ENCODE peak calls at places on chromosome 13, in seven cellular contexts. One of them, this sample, is unnamed.
A peak's percentile ranks its signal among the peaks of the same experiment; 100 is the strongest.

GRCh38 chr13:26561636-26562537 is 4.4 kb downstream of the WASF3 start:
- DNase-seq in GM12878: no peak
- DNase-seq in H1: no peak
- DNase-seq in GM12892: no peak
- DNase-seq in GM12891: no peak
- DNase-seq in K562: no peak
- DNase-seq in HepG2: peak; percentile 35
- DNase-seq in this sample: peak; percentile 51

GRCh38 chr13:67146523-67147130 is 83.5 kb downstream of the PCDH9 start:
- DNase-seq in GM12878: no peak
- DNase-seq in H1: no peak
- DNase-seq in GM12892: no peak
- DNase-seq in GM12891: no peak
- DNase-seq in K562: no peak
- DNase-seq in HepG2: no peak
- DNase-seq in this sample: no peak

GRCh38 chr13:95235199-95235726 is 66.0 kb downstream of the ABCC4 start:
- DNase-seq in GM12878: no peak
- DNase-seq in H1: no peak
- DNase-seq in GM12892: no peak
- DNase-seq in GM12891: no peak
- DNase-seq in K562: no peak
- DNase-seq in HepG2: no peak
- DNase-seq in this sample: no peak

GRCh38 chr13:25462301-25463125 is 90.7 kb downstream of the ATP8A2 start:
- DNase-seq in GM12878: no peak
- DNase-seq in H1: no peak
- DNase-seq in GM12892: no peak
- DNase-seq in GM12891: no peak
- DNase-seq in K562: no peak
- DNase-seq in HepG2: no peak
- DNase-seq in this sample: no peak

GRCh38 chr13:101552797-101553196 is 100.3 kb downstream of the ITGBL1 start:
- DNase-seq in GM12878: no peak
- DNase-seq in H1: no peak
- DNase-seq in GM12892: no peak
- DNase-seq in GM12891: no peak
- DNase-seq in K562: no peak
- DNase-seq in HepG2: no peak
- DNase-seq in this sample: no peak

GRCh38 chr13:50742353-50742752 is 101.1 kb downstream of the DLEU7 start:
- DNase-seq in GM12878: no peak
- DNase-seq in H1: no peak
- DNase-seq in GM12892: no peak
- DNase-seq in GM12891: no peak
- DNase-seq in K562: no peak
- DNase-seq in HepG2: no peak
- DNase-seq in this sample: no peak

GRCh38 chr13:73677041-73677589 is 457.1 kb downstream of the KLF12 start:
- DNase-seq in GM12878: no peak
- DNase-seq in H1: no peak
- DNase-seq in GM12892: no peak
- DNase-seq in GM12891: no peak
- DNase-seq in K562: no peak
- DNase-seq in HepG2: no peak
- DNase-seq in this sample: no peak

GRCh38 chr13:101875717-101876393 is 423.4 kb downstream of the ITGBL1 start:
- DNase-seq in GM12878: no peak
- DNase-seq in H1: no peak
- DNase-seq in GM12892: no peak
- DNase-seq in GM12891: no peak
- DNase-seq in K562: no peak
- DNase-seq in HepG2: peak; percentile 93
- DNase-seq in this sample: no peak

DNA sequence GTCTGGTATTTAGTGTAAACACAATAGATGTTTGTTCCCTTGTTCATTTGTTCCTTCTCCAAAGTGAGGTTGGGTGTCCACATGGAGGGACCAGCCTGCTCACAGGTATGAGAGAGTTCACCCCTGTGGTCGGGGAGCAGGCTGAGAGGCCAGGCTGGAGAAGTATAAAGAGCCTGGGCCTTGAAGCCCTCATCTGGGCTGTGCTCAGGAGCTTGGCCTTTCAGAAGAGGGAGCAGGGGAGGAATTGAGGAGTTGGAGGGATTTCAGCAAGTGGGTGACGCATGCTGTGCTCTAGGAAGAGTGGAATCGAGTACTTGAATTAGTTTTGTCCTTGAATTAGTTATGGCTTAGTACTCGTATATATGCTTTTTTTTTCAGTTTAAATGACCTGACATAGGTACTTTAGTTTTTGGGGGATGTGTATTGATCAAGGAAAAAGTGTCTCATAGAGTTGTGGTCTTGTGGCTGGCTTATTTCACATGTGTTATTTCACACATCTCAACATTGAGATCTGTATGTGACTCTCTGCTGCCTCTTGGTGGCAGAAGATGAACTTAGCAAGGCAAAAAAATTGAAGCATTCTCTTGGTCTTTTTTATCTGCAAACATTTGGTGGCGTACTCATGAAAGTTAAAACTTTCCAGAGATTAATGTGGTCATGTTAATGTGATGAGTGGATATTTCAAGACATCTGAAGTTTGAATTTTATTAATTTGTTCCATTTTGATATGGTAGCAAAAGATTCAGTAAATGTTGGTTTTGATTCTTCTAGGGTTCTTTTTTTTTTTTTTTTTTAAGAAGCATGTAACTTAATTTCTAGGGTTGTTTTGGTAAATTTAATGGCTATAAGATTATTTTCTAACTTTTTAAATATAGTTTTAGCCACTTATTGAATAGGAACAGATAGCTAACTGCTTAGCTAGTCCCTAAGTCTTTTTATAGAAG is 54.3 kb downstream of the SLAIN1 start:
- DNase-seq in GM12878: peak; percentile 34
- DNase-seq in H1: no peak
- DNase-seq in GM12892: no peak
- DNase-seq in GM12891: no peak
- DNase-seq in K562: peak; percentile 22
- DNase-seq in HepG2: peak; percentile 41
- DNase-seq in this sample: peak; percentile 23
- TF ChIP-seq TAF1 in GM12878: no peak
- TF ChIP-seq TAF1 in H1: no peak
- TF ChIP-seq TAF1 in GM12892: no peak
- TF ChIP-seq TAF1 in GM12891: no peak
- TF ChIP-seq TAF1 in K562: no peak
- TF ChIP-seq TAF1 in HepG2: no peak
- TF ChIP-seq TAF1 in this sample: no peak

GRCh38 chr13:45630791-45631190 is 15.3 kb upstream of the ERICH6B start:
- DNase-seq in GM12878: no peak
- DNase-seq in H1: no peak
- DNase-seq in GM12892: no peak
- DNase-seq in GM12891: no peak
- DNase-seq in K562: no peak
- DNase-seq in HepG2: no peak
- DNase-seq in this sample: no peak
- TF ChIP-seq TAF1 in GM12878: no peak
- TF ChIP-seq TAF1 in H1: no peak
- TF ChIP-seq TAF1 in GM12892: no peak
- TF ChIP-seq TAF1 in GM12891: no peak
- TF ChIP-seq TAF1 in K562: no peak
- TF ChIP-seq TAF1 in HepG2: no peak
- TF ChIP-seq TAF1 in this sample: no peak

GRCh38 chr13:42547615-42548014 is 26.3 kb upstream of the TNFSF11 start:
- DNase-seq in GM12878: no peak
- DNase-seq in H1: no peak
- DNase-seq in GM12892: no peak
- DNase-seq in GM12891: no peak
- DNase-seq in K562: no peak
- DNase-seq in HepG2: no peak
- DNase-seq in this sample: no peak

GRCh38 chr13:42553098-42554046 is 20.6 kb upstream of the TNFSF11 start:
- DNase-seq in GM12878: no peak
- DNase-seq in H1: no peak
- DNase-seq in GM12892: no peak
- DNase-seq in GM12891: no peak
- DNase-seq in K562: no peak
- DNase-seq in HepG2: no peak
- DNase-seq in this sample: no peak

GRCh38 chr13:42548731-42549554 is 25.0 kb upstream of the TNFSF11 start:
- DNase-seq in GM12878: peak; percentile 98
- DNase-seq in H1: no peak
- DNase-seq in GM12892: peak; percentile 42
- DNase-seq in GM12891: peak; percentile 43
- DNase-seq in K562: no peak
- DNase-seq in HepG2: no peak
- DNase-seq in this sample: no peak

GRCh38 chr13:42549555-42549941 is 24.4 kb upstream of the TNFSF11 start:
- DNase-seq in GM12878: no peak
- DNase-seq in H1: no peak
- DNase-seq in GM12892: no peak
- DNase-seq in GM12891: no peak
- DNase-seq in K562: no peak
- DNase-seq in HepG2: no peak
- DNase-seq in this sample: no peak

DNA sequence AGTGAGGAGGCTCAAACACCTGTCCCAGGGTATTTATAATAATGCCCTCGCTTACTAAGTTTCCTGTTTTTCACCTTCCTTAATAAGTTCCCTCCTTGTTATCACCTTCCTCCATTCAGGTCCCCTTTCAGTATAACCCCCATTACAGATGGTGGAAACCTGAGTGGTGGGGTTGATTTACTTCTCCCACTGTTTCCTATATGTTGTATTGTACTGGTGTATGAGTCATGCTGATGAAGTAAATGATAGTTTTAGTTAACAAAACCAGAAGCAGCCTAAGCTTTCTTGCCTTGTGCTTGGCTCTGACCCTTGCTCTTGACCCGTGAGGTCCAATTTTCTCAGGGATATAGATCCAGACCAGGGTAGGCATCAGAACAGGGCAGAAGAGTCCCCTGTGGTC is 22.3 kb upstream of the TNFSF11 start:
- DNase-seq in GM12878: no peak
- DNase-seq in H1: no peak
- DNase-seq in GM12892: no peak
- DNase-seq in GM12891: no peak
- DNase-seq in K562: no peak
- DNase-seq in HepG2: no peak
- DNase-seq in this sample: no peak
- TF ChIP-seq TAF1 in GM12878: no peak
- TF ChIP-seq TAF1 in H1: no peak
- TF ChIP-seq TAF1 in GM12892: no peak
- TF ChIP-seq TAF1 in GM12891: no peak
- TF ChIP-seq TAF1 in K562: no peak
- TF ChIP-seq TAF1 in HepG2: no peak
- TF ChIP-seq TAF1 in this sample: no peak

DNA sequence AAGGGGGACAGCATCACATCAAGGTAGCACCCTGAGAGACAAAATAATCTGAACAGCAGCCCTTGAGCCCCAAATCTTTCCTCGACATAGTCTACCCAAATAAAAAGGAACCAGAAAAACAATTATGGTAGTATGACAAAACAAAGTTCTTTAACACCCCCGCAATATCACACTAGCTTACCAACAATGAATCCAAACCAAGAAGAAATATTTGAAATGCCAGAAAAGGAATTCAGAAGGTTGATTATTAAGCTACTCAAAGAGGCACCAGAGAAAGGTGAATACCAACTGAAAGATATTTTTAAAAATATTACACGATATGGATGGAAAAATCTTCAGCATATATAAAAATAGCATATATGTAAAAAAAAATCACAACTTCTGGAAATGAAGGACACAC is 252.9 kb upstream of the SLITRK6 start:
- DNase-seq in GM12878: no peak
- DNase-seq in H1: no peak
- DNase-seq in GM12892: no peak
- DNase-seq in GM12891: no peak
- DNase-seq in K562: no peak
- DNase-seq in HepG2: no peak
- DNase-seq in this sample: no peak
- TF ChIP-seq TAF1 in GM12878: no peak
- TF ChIP-seq TAF1 in H1: no peak
- TF ChIP-seq TAF1 in GM12892: no peak
- TF ChIP-seq TAF1 in GM12891: no peak
- TF ChIP-seq TAF1 in K562: no peak
- TF ChIP-seq TAF1 in HepG2: no peak
- TF ChIP-seq TAF1 in this sample: no peak

GRCh38 chr13:103965506-103966243 is 899.5 kb upstream of the SLC10A2 start:
- DNase-seq in GM12878: no peak
- DNase-seq in H1: no peak
- DNase-seq in GM12892: no peak
- DNase-seq in GM12891: no peak
- DNase-seq in K562: no peak
- DNase-seq in HepG2: no peak
- DNase-seq in this sample: peak; percentile 7

GRCh38 chr13:103961129-103961528 is 894.9 kb upstream of the SLC10A2 start:
- DNase-seq in GM12878: no peak
- DNase-seq in H1: no peak
- DNase-seq in GM12892: no peak
- DNase-seq in GM12891: no peak
- DNase-seq in K562: no peak
- DNase-seq in HepG2: no peak
- DNase-seq in this sample: no peak

GRCh38 chr13:103960011-103960410 is 893.8 kb upstream of the SLC10A2 start:
- DNase-seq in GM12878: no peak
- DNase-seq in H1: no peak
- DNase-seq in GM12892: no peak
- DNase-seq in GM12891: no peak
- DNase-seq in K562: no peak
- DNase-seq in HepG2: no peak
- DNase-seq in this sample: no peak

GRCh38 chr13:103961784-103962183 is 895.6 kb upstream of the SLC10A2 start:
- DNase-seq in GM12878: no peak
- DNase-seq in H1: no peak
- DNase-seq in GM12892: no peak
- DNase-seq in GM12891: no peak
- DNase-seq in K562: no peak
- DNase-seq in HepG2: no peak
- DNase-seq in this sample: no peak
- TF ChIP-seq TAF1 in GM12878: no peak
- TF ChIP-seq TAF1 in H1: no peak
- TF ChIP-seq TAF1 in GM12892: no peak
- TF ChIP-seq TAF1 in GM12891: no peak
- TF ChIP-seq TAF1 in K562: no peak
- TF ChIP-seq TAF1 in HepG2: no peak
- TF ChIP-seq TAF1 in this sample: no peak

GRCh38 chr13:104460553-104460952 is 1394.3 kb upstream of the SLC10A2 start:
- DNase-seq in GM12878: no peak
- DNase-seq in H1: no peak
- DNase-seq in GM12892: no peak
- DNase-seq in GM12891: no peak
- DNase-seq in K562: no peak
- DNase-seq in HepG2: no peak
- DNase-seq in this sample: no peak
- TF ChIP-seq TAF1 in GM12878: no peak
- TF ChIP-seq TAF1 in H1: no peak
- TF ChIP-seq TAF1 in GM12892: no peak
- TF ChIP-seq TAF1 in GM12891: no peak
- TF ChIP-seq TAF1 in K562: no peak
- TF ChIP-seq TAF1 in HepG2: no peak
- TF ChIP-seq TAF1 in this sample: no peak

This sample was measured in SK-N-SH.